ENCODE peak calls at places on chromosomes 6 and 20, in ten cellular contexts. One of them, this sample, is unnamed.

GRCh38 chr6:89139509-89140346 is 6.1 kb upstream of the PM20D2 start:
- DNase-seq in AG09309: no peak
- DNase-seq in stimulated activated naive CD8-positive, alpha-beta T cell treated with anti-CD3 and anti-CD28 coated beads, Interleukin-15, amount 100 ng/mL, for 72 hours: no peak
- DNase-seq in lower lobe of right lung: no peak
- DNase-seq in NCI-H446 treated with DMSO at 0.1 percent for 48 hours: no peak
- DNase-seq in iPS-NIHi11: no peak
- DNase-seq in amygdala: no peak
- DNase-seq in stimulated activated CD4-positive, alpha-beta T cell treated with anti-CD3 and anti-CD28 coated beads, Interleukin-2, amount 100 ng/mL, for 48 hours: no peak
- DNase-seq in neural crest cell: no peak
- DNase-seq in Ammon's horn: no peak
- DNase-seq in this sample: no peak

GRCh38 chr20:63969851-63970713 is at the start of gene ZNF512B:
- DNase-seq in AG09309: no peak
- DNase-seq in stimulated activated naive CD8-positive, alpha-beta T cell treated with anti-CD3 and anti-CD28 coated beads, Interleukin-15, amount 100 ng/mL, for 72 hours: peak; percentile 62
- DNase-seq in lower lobe of right lung: no peak
- DNase-seq in NCI-H446 treated with DMSO at 0.1 percent for 48 hours: peak; percentile 50
- DNase-seq in iPS-NIHi11: peak; percentile 90
- DNase-seq in amygdala: no peak
- DNase-seq in stimulated activated CD4-positive, alpha-beta T cell treated with anti-CD3 and anti-CD28 coated beads, Interleukin-2, amount 100 ng/mL, for 48 hours: peak; percentile 55
- DNase-seq in neural crest cell: peak; percentile 55
- DNase-seq in Ammon's horn: peak; percentile 48
- DNase-seq in this sample: no peak

GRCh38 chr6:134821397-134821796 is 128.5 kb downstream of the ALDH8A1 start:
- DNase-seq in AG09309: no peak
- DNase-seq in stimulated activated naive CD8-positive, alpha-beta T cell treated with anti-CD3 and anti-CD28 coated beads, Interleukin-15, amount 100 ng/mL, for 72 hours: no peak
- DNase-seq in lower lobe of right lung: no peak
- DNase-seq in NCI-H446 treated with DMSO at 0.1 percent for 48 hours: no peak
- DNase-seq in iPS-NIHi11: no peak
- DNase-seq in amygdala: no peak
- DNase-seq in stimulated activated CD4-positive, alpha-beta T cell treated with anti-CD3 and anti-CD28 coated beads, Interleukin-2, amount 100 ng/mL, for 48 hours: no peak
- DNase-seq in neural crest cell: no peak
- DNase-seq in Ammon's horn: no peak
- DNase-seq in this sample: no peak

GRCh38 chr6:20319520-20320357 is 81.9 kb upstream of the E2F3 start:
- DNase-seq in AG09309: no peak
- DNase-seq in stimulated activated naive CD8-positive, alpha-beta T cell treated with anti-CD3 and anti-CD28 coated beads, Interleukin-15, amount 100 ng/mL, for 72 hours: peak; percentile 85
- DNase-seq in lower lobe of right lung: peak; percentile 70
- DNase-seq in NCI-H446 treated with DMSO at 0.1 percent for 48 hours: no peak
- DNase-seq in iPS-NIHi11: no peak
- DNase-seq in amygdala: no peak
- DNase-seq in stimulated activated CD4-positive, alpha-beta T cell treated with anti-CD3 and anti-CD28 coated beads, Interleukin-2, amount 100 ng/mL, for 48 hours: peak; percentile 43
- DNase-seq in neural crest cell: no peak
- DNase-seq in Ammon's horn: peak; percentile 75
- DNase-seq in this sample: no peak

GRCh38 chr6:134134654-134135053 is 82.2 kb upstream of the SLC2A12 start:
- DNase-seq in AG09309: no peak
- DNase-seq in stimulated activated naive CD8-positive, alpha-beta T cell treated with anti-CD3 and anti-CD28 coated beads, Interleukin-15, amount 100 ng/mL, for 72 hours: no peak
- DNase-seq in lower lobe of right lung: no peak
- DNase-seq in NCI-H446 treated with DMSO at 0.1 percent for 48 hours: no peak
- DNase-seq in iPS-NIHi11: no peak
- DNase-seq in amygdala: no peak
- DNase-seq in stimulated activated CD4-positive, alpha-beta T cell treated with anti-CD3 and anti-CD28 coated beads, Interleukin-2, amount 100 ng/mL, for 48 hours: no peak
- DNase-seq in neural crest cell: no peak
- DNase-seq in Ammon's horn: no peak
- DNase-seq in this sample: no peak

GRCh38 chr6:43120938-43121913 is 45.1 kb downstream of the PTK7 start:
- DNase-seq in AG09309: peak; percentile 95
- DNase-seq in stimulated activated naive CD8-positive, alpha-beta T cell treated with anti-CD3 and anti-CD28 coated beads, Interleukin-15, amount 100 ng/mL, for 72 hours: no peak
- DNase-seq in lower lobe of right lung: no peak
- DNase-seq in NCI-H446 treated with DMSO at 0.1 percent for 48 hours: peak; percentile 77
- DNase-seq in iPS-NIHi11: no peak
- DNase-seq in amygdala: no peak
- DNase-seq in stimulated activated CD4-positive, alpha-beta T cell treated with anti-CD3 and anti-CD28 coated beads, Interleukin-2, amount 100 ng/mL, for 48 hours: no peak
- DNase-seq in neural crest cell: no peak
- DNase-seq in Ammon's horn: no peak
- DNase-seq in this sample: peak; percentile 56

GRCh38 chr20:24425523-24425922 is 43.9 kb upstream of the SYNDIG1 start:
- DNase-seq in AG09309: no peak
- DNase-seq in stimulated activated naive CD8-positive, alpha-beta T cell treated with anti-CD3 and anti-CD28 coated beads, Interleukin-15, amount 100 ng/mL, for 72 hours: no peak
- DNase-seq in lower lobe of right lung: no peak
- DNase-seq in NCI-H446 treated with DMSO at 0.1 percent for 48 hours: no peak
- DNase-seq in iPS-NIHi11: peak; percentile 35
- DNase-seq in amygdala: no peak
- DNase-seq in stimulated activated CD4-positive, alpha-beta T cell treated with anti-CD3 and anti-CD28 coated beads, Interleukin-2, amount 100 ng/mL, for 48 hours: no peak
- DNase-seq in neural crest cell: no peak
- DNase-seq in Ammon's horn: no peak
- DNase-seq in this sample: no peak

GRCh38 chr6:120328521-120328920 is 979.0 kb upstream of the MAN1A1 start:
- DNase-seq in AG09309: no peak
- DNase-seq in stimulated activated naive CD8-positive, alpha-beta T cell treated with anti-CD3 and anti-CD28 coated beads, Interleukin-15, amount 100 ng/mL, for 72 hours: no peak
- DNase-seq in lower lobe of right lung: no peak
- DNase-seq in NCI-H446 treated with DMSO at 0.1 percent for 48 hours: no peak
- DNase-seq in iPS-NIHi11: no peak
- DNase-seq in amygdala: no peak
- DNase-seq in stimulated activated CD4-positive, alpha-beta T cell treated with anti-CD3 and anti-CD28 coated beads, Interleukin-2, amount 100 ng/mL, for 48 hours: no peak
- DNase-seq in neural crest cell: no peak
- DNase-seq in Ammon's horn: no peak
- DNase-seq in this sample: no peak

GRCh38 chr6:154403803-154404202 is 47.2 kb upstream of the IPCEF1 start:
- DNase-seq in AG09309: peak; percentile 50
- DNase-seq in stimulated activated naive CD8-positive, alpha-beta T cell treated with anti-CD3 and anti-CD28 coated beads, Interleukin-15, amount 100 ng/mL, for 72 hours: no peak
- DNase-seq in lower lobe of right lung: no peak
- DNase-seq in NCI-H446 treated with DMSO at 0.1 percent for 48 hours: no peak
- DNase-seq in iPS-NIHi11: no peak
- DNase-seq in amygdala: no peak
- DNase-seq in stimulated activated CD4-positive, alpha-beta T cell treated with anti-CD3 and anti-CD28 coated beads, Interleukin-2, amount 100 ng/mL, for 48 hours: no peak
- DNase-seq in neural crest cell: no peak
- DNase-seq in Ammon's horn: peak; percentile 25
- DNase-seq in this sample: no peak

GRCh38 chr6:37582309-37582708 is 82.6 kb upstream of the CCDC167 start:
- DNase-seq in AG09309: no peak
- DNase-seq in stimulated activated naive CD8-positive, alpha-beta T cell treated with anti-CD3 and anti-CD28 coated beads, Interleukin-15, amount 100 ng/mL, for 72 hours: no peak
- DNase-seq in lower lobe of right lung: no peak
- DNase-seq in NCI-H446 treated with DMSO at 0.1 percent for 48 hours: no peak
- DNase-seq in iPS-NIHi11: peak; percentile 38
- DNase-seq in amygdala: no peak
- DNase-seq in stimulated activated CD4-positive, alpha-beta T cell treated with anti-CD3 and anti-CD28 coated beads, Interleukin-2, amount 100 ng/mL, for 48 hours: no peak
- DNase-seq in neural crest cell: no peak
- DNase-seq in Ammon's horn: no peak
- DNase-seq in this sample: no peak

This sample was measured in omental fat pad.